ENCODE peak calls at places on chromosome 3, in ten cellular contexts. G is Right ventricle myocardium superior; L is posterior cingulate gyrus; Z is prostate gland; O is mammary epithelial cell; U is GF-D8; N is T-helper 9 cell; S is activated naive CD4-positive, alpha-beta T cell; W is CD8-positive, alpha-beta T cell; P is EL. F is an unnamed sample.

GRCh38 chr3:157590273-157590672 is 87.1 kb upstream of the VEPH1 start:
- DNase-seq in O (no peak), S (no peak), L (no peak), G (no peak), P (no peak), N (no peak), W (no peak), Z (no peak), U (no peak), F (no peak)

GRCh38 chr3:72192572-72192971 is 407.6 kb upstream of the PROK2 start:
- DNase-seq in L (no peak), W (no peak), S (no peak), Z (no peak), U (no peak), N (no peak), G (no peak), P (no peak), O (no peak), F (no peak)

GRCh38 chr3:135271562-135272290 is 476.7 kb downstream of the EPHB1 start:
- DNase-seq in W (no peak), S (no peak), P (no peak), O (no peak), N (no peak), L (no peak), U (no peak), G (no peak), Z (no peak), F (no peak)

GRCh38 chr3:178088930-178089329 is 447.3 kb upstream of the KCNMB2 start:
- DNase-seq in L (no peak), O (no peak), S (no peak), W (no peak), G (no peak), P (no peak), Z (no peak), U (no peak), N (no peak), F (no peak)

GRCh38 chr3:20023663-20024417 is 11.8 kb upstream of the PP2D1 start:
- DNase-seq in W (no peak), U (no peak), Z (peak), G (peak), S (no peak), N (no peak), P (no peak), L (peak), O (no peak), F (peak)

GRCh38 chr3:26279091-26279490 is 343.5 kb upstream of the LRRC3B start:
- DNase-seq in W (no peak), Z (no peak), L (no peak), U (no peak), N (no peak), S (no peak), O (no peak), G (no peak), P (no peak), F (no peak)

GRCh38 chr3:137304313-137305056 is 346.7 kb downstream of the IL20RB start:
- DNase-seq in P (no peak), G (no peak), Z (no peak), O (no peak), W (no peak), L (no peak), N (no peak), S (no peak), U (no peak), F (no peak)

GRCh38 chr3:183233986-183234385 is 19.1 kb upstream of the B3GNT5 start:
- DNase-seq in W (no peak), O (no peak), G (no peak), U (peak), Z (no peak), N (no peak), S (no peak), P (no peak), L (no peak), F (no peak)

GRCh38 chr3:78497025-78497424 is 1270.8 kb downstream of the ROBO1 start:
- DNase-seq in G (no peak), N (no peak), L (no peak), P (no peak), W (no peak), U (no peak), O (no peak), S (no peak), Z (no peak), F (no peak)

GRCh38 chr3:190120161-190121060 is at the start of gene P3H2:
- DNase-seq in Z (peak), W (no peak), O (peak), N (no peak), G (peak), U (no peak), L (peak), S (no peak), P (peak), F (peak)

GRCh38 chr3:77319711-77320110 is 279.8 kb downstream of the ROBO2 start:
- DNase-seq in N (no peak), U (no peak), Z (no peak), O (no peak), S (no peak), P (no peak), W (no peak), L (no peak), G (no peak), F (no peak)

F was measured in anterior cingulate cortex.